ENCODE peak calls at places on chromosome 1, in seven cellular contexts. P is H9, U is neuronal stem cell, N is H1, V is IMR-90, Z is mesendoderm, M is trophoblast cell. T is an unnamed sample.

GRCh38 chr1:1903224-1903623 is 11.8 kb upstream of the CALML6 start:
- DNase-seq in P (no peak), U (no peak), N (no peak), V (no peak), Z (no peak), M (no peak), T (no peak)

GRCh38 chr1:225409051-225409450 is 18.8 kb downstream of the LBR start:
- DNase-seq in P (no peak), U (no peak), N (no peak), V (no peak), Z (peak), M (no peak), T (no peak)

GRCh38 chr1:55288245-55288644 is 73.1 kb upstream of the USP24 start:
- DNase-seq in P (no peak), U (no peak), N (no peak), V (no peak), Z (no peak), M (no peak), T (no peak)

GRCh38 chr1:168676029-168676812 is 52.8 kb downstream of the DPT start:
- DNase-seq in P (no peak), U (no peak), N (no peak), V (no peak), Z (no peak), M (peak), T (no peak)

GRCh38 chr1:54934869-54935268 is 45.6 kb upstream of the TMEM61 start:
- DNase-seq in P (no peak), U (no peak), N (no peak), V (peak), Z (no peak), M (peak), T (peak)

GRCh38 chr1:84959294-84959693 is 37.6 kb downstream of the MCOLN2 start:
- DNase-seq in P (no peak), U (no peak), N (no peak), V (peak), Z (no peak), M (no peak), T (peak)

GRCh38 chr1:245419572-245419971 is 264.8 kb downstream of the KIF26B start:
- DNase-seq in P (no peak), U (no peak), N (no peak), V (no peak), Z (no peak), M (no peak), T (no peak)

GRCh38 chr1:44072204-44072603 is 40.9 kb upstream of the SLC6A9 start:
- DNase-seq in P (no peak), U (no peak), N (no peak), V (peak), Z (no peak), M (peak), T (peak)

GRCh38 chr1:230772457-230773395 is 25.5 kb downstream of the CAPN9 start:
- DNase-seq in P (peak), U (no peak), N (no peak), V (peak), Z (peak), M (peak), T (peak)

GRCh38 chr1:205616563-205617293 is 15.1 kb downstream of the ELK4 start:
- DNase-seq in P (no peak), U (no peak), N (no peak), V (no peak), Z (no peak), M (no peak), T (no peak)

GRCh38 chr1:182556279-182556678 is 32.8 kb downstream of the RNASEL start:
- DNase-seq in P (no peak), U (no peak), N (no peak), V (no peak), Z (peak), M (no peak), T (no peak)

GRCh38 chr1:110380667-110381283 is 10.1 kb downstream of the SLC16A4 start:
- DNase-seq in P (no peak), U (no peak), N (no peak), V (peak), Z (no peak), M (no peak), T (peak)

GRCh38 chr1:110370827-110371226 is 20.0 kb downstream of the SLC16A4 start:
- DNase-seq in P (no peak), U (no peak), N (no peak), V (peak), Z (no peak), M (peak), T (peak)

GRCh38 chr1:110375490-110375889 is 15.3 kb downstream of the SLC16A4 start:
- DNase-seq in P (no peak), U (no peak), N (no peak), V (no peak), Z (no peak), M (no peak), T (no peak)
- H3K27ac ChIP-seq in P (no peak), U (no peak), N (no peak), V (no peak), Z (no peak), M (no peak), T (no peak)

DNA sequence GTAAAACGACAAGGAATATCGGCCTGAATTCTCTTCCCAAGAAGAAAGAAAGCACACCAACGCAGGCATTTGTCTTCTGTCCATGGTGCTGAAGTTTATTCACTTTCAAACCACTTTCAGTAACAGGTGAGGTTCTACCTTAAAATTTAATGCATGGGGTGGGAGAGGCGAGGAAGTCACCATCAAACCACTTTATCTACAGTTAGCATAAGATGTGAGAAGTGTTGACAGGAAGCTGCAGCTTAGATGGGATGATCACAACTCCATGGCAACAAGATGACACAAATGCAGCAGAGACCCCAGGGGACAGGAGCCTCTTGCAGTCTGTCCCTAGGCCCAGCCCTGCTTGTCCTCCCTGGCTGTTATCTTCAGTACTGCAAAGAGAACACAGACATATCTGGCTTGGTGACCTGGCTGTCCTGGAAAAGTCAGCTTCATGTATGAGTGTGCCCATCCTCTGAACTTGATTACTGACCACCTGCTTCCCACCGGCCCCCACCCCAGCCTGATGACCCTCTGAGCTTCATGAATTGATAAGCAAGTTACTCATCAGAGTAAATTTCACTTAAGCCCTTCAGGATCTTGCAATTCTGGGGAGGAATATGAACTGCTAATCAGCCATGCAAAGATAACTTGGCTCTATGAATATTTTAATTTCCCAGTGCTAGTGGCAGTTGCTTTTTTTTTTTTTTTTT is 1.8 kb downstream of the NPPA start:
- DNase-seq in P (no peak), U (peak), N (no peak), V (peak), Z (peak), M (peak), T (no peak)
- H2AK5ac ChIP-seq in P (no peak), U (no peak), N (no peak), V (no peak), Z (no peak), M (no peak), T (no peak)

GRCh38 chr1:151254217-151255213 is at the start of gene PSMD4:
- DNase-seq in P (peak), U (peak), N (peak), V (peak), Z (peak), M (peak), T (peak)
- H3K27ac ChIP-seq in P (no peak), U (no peak), N (peak), V (peak), Z (peak), M (peak), T (peak)

DNA sequence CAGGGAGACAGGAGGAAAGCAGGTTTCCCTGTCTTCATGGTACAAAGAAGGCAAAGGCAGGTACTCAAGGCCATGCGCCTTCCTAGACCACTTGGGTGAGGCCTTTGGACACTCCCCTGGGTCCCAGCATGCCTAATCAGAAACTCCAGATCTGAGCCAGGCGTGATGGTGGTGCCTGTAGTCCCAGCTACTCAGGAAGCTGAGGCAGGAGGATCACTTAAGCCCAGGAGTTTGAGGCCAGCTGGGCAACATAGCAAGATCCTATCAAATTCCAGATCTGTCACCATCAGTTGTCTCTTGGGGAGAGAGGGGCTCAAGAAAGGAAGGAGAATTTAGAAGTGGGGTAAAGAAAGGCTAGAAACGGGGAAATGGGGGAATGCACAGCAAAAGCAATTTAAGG is 96.3 kb upstream of the SLC25A33 start:
- DNase-seq in P (no peak), U (no peak), N (no peak), V (no peak), Z (no peak), M (peak), T (no peak)
- H2AK5ac ChIP-seq in P (no peak), U (no peak), N (no peak), V (peak), Z (no peak), M (peak), T (peak)

GRCh38 chr1:165885305-165885694 is 57.9 kb downstream of the UCK2 start:
- DNase-seq in P (no peak), U (no peak), N (no peak), V (no peak), Z (no peak), M (no peak), T (no peak)
- H3K27ac ChIP-seq in P (no peak), U (no peak), N (no peak), V (no peak), Z (no peak), M (no peak), T (no peak)

T was measured in mesenchymal stem cell.